ENCODE peak calls at places on chromosomes 11 and 22, in ten cellular contexts. F, D, V, X, B, L, N, O, U and A are unnamed samples. For H3K9me3, the result is how much of the 10 kb centered on the place peaks cover.

GRCh38 chr22:29172216-29172615 is 33.5 kb upstream of the EMID1 start:
- DNase-seq in U (no peak), N (peak), V (no peak), X (no peak), B (no peak), O (no peak), L (no peak), D (no peak), F (no peak), A (no peak)

GRCh38 chr11:45079943-45080719 is 66.3 kb upstream of the PRDM11 start:
- DNase-seq in U (peak), X (no peak), D (peak), V (no peak), B (no peak), L (no peak), O (no peak), N (peak), F (no peak), A (no peak)

GRCh38 chr11:10322401-10322800 is 17.5 kb downstream of the ADM start:
- DNase-seq in O (no peak), F (no peak), N (no peak), V (no peak), L (no peak), B (no peak), D (no peak), U (no peak), X (no peak), A (no peak)

GRCh38 chr22:21860640-21861039 is 6.8 kb downstream of the MAPK1 start:
- DNase-seq in O (no peak), D (no peak), V (no peak), B (no peak), F (no peak), N (no peak), U (no peak), X (no peak), L (no peak), A (no peak)

GRCh38 chr11:8289426-8290047 is 25.9 kb upstream of the LMO1 start:
- DNase-seq in X (no peak), B (no peak), D (no peak), F (no peak), L (peak), U (no peak), O (no peak), N (no peak), V (no peak), A (no peak)

GRCh38 chr11:76252625-76253024 is 46.3 kb upstream of the WNT11 start:
- DNase-seq in V (no peak), B (no peak), F (no peak), L (no peak), O (no peak), U (no peak), D (no peak), X (no peak), N (peak), A (no peak)

GRCh38 chr11:103659138-103659734 is 377.2 kb upstream of the DDI1 start:
- DNase-seq in U (no peak), B (no peak), X (no peak), V (peak), N (no peak), D (no peak), L (no peak), O (no peak), F (no peak), A (no peak)

GRCh38 chr11:75200531-75200930 is 40.0 kb upstream of the TPBGL start:
- DNase-seq in F (no peak), B (no peak), D (no peak), U (no peak), V (no peak), L (peak), N (no peak), X (no peak), O (no peak), A (no peak)

GRCh38 chr11:35529971-35530495 is 4.6 kb upstream of the PAMR1 start:
- DNase-seq in L (no peak), V (no peak), X (no peak), U (no peak), O (no peak), N (no peak), F (peak), B (no peak), D (no peak), A (no peak)

GRCh38 chr11:102850973-102851745 is 7.8 kb upstream of the MMP3 start:
- DNase-seq in X (no peak), V (peak), F (no peak), L (no peak), N (no peak), D (no peak), O (no peak), B (no peak), U (no peak), A (no peak)

GRCh38 chr22:22704156-22704946 is 59.9 kb downstream of the GGTLC2 start:
- DNase-seq in B (no peak), N (no peak), V (no peak), U (no peak), L (peak), F (no peak), X (no peak), D (no peak), O (no peak), A (no peak)

GRCh38 chr22:29256606-29257325 is 11.0 kb downstream of the RHBDD3 start:
- DNase-seq in F (no peak), L (no peak), X (no peak), B (no peak), D (no peak), V (no peak), O (no peak), U (no peak), N (no peak), A (no peak)

GRCh38 chr11:62142921-62143320 is 19.1 kb downstream of the INCENP start:
- DNase-seq in U (no peak), V (no peak), O (no peak), D (no peak), B (peak), L (no peak), F (no peak), N (no peak), X (no peak), A (no peak)

GRCh38 chr22:37274380-37274862 is 7.9 kb upstream of the CYTH4 start:
- DNase-seq in U (no peak), X (peak), O (no peak), F (no peak), D (no peak), V (no peak), L (peak), B (no peak), N (peak), A (no peak)

GRCh38 chr11:63985812-63986155 is 454 bp upstream of the OTUB1 start:
- DNase-seq in L (no peak), V (no peak), U (peak), D (peak), X (no peak), O (no peak), N (peak), F (no peak), B (no peak), A (peak)

GRCh38 chr22:36893262-36893661 is 20.2 kb upstream of the CSF2RB start:
- DNase-seq in B (no peak), N (no peak), L (no peak), X (no peak), U (peak), O (no peak), D (no peak), V (no peak), F (no peak), A (no peak)

GRCh38 chr22:19216579-19216978 is 38.0 kb upstream of the SLC25A1 start:
- DNase-seq in B (no peak), U (no peak), O (no peak), V (no peak), N (no peak), D (no peak), F (no peak), X (no peak), L (no peak), A (no peak)

GRCh38 chr11:73833067-73833466 is 43.6 kb downstream of the COA4 start:
- DNase-seq in U (no peak), B (no peak), V (no peak), F (no peak), L (no peak), X (no peak), D (no peak), O (no peak), N (no peak), A (no peak)

GRCh38 chr11:132848336-132848735 is 684.0 kb downstream of the OPCML start:
- DNase-seq in X (no peak), D (no peak), O (no peak), N (no peak), V (no peak), L (no peak), F (no peak), B (no peak), U (no peak), A (no peak)

GRCh38 chr11:8071616-8072581 is 9.1 kb upstream of the TUB start:
- DNase-seq in U (no peak), X (no peak), V (no peak), D (no peak), N (no peak), F (no peak), B (no peak), O (no peak), L (peak), A (no peak)

GRCh38 chr22:49195636-49196035 is 632.0 kb downstream of the BRD1 start:
- DNase-seq in B (no peak), L (no peak), F (no peak), N (peak), O (no peak), V (no peak), U (no peak), D (no peak), X (no peak), A (no peak)
- H3K9me3 ChIP-seq in B (under half), L (under half), F (under half), N (under half), O (under half), V (under half), U (under half), D (under half), X (under half), A (under half)

DNA sequence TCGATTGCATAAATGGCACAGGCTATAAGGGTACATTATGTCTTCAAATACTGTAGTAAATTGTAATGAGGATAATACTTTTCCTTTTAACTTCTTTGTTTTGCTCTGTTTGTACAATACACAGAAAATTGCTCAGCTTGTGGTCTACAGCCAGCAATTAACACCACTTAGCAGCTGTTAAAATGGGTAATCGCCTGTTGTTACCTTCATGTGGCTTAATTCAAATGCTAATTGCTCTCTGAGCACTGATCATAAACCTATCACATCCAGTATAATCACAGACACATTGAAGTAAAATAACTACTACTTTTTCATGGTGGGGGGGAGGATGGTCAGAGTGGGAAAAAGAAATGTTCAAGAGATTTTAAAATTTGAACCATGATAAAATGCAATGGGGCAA is 1164.1 kb upstream of the CNTN5 start:
- DNase-seq in U (no peak), O (no peak), D (no peak), B (no peak), N (no peak), F (no peak), X (no peak), V (no peak), L (no peak), A (no peak)
- H3K9me3 ChIP-seq in U (under half), O (under half), D (under half), B (under half), N (under half), F (under half), X (under half), V (under half), L (under half), A (under half)

GRCh38 chr22:47396515-47396914 is 634.1 kb downstream of the TBC1D22A start:
- DNase-seq in O (no peak), N (peak), L (no peak), B (no peak), X (no peak), V (no peak), U (no peak), F (no peak), D (no peak), A (no peak)

GRCh38 chr22:47396105-47396504 is 633.7 kb downstream of the TBC1D22A start:
- DNase-seq in B (no peak), U (no peak), D (no peak), F (no peak), O (no peak), V (no peak), L (no peak), X (no peak), N (peak), A (no peak)

GRCh38 chr22:47398921-47399790 is 636.7 kb downstream of the TBC1D22A start:
- DNase-seq in V (no peak), N (peak), X (no peak), D (no peak), O (no peak), U (no peak), B (no peak), L (no peak), F (no peak), A (no peak)

GRCh38 chr22:47398491-47398890 is 636.0 kb downstream of the TBC1D22A start:
- DNase-seq in U (no peak), D (no peak), L (no peak), F (no peak), O (no peak), N (no peak), V (no peak), X (no peak), B (no peak), A (no peak)

GRCh38 chr22:47397673-47398072 is 635.2 kb downstream of the TBC1D22A start:
- DNase-seq in L (no peak), O (no peak), V (no peak), U (no peak), F (no peak), N (no peak), D (no peak), X (no peak), B (no peak), A (no peak)
- H3K9me3 ChIP-seq in L (under half), O (under half), V (under half), U (under half), F (under half), N (under half), D (under half), X (under half), B (under half), A (under half)

DNA sequence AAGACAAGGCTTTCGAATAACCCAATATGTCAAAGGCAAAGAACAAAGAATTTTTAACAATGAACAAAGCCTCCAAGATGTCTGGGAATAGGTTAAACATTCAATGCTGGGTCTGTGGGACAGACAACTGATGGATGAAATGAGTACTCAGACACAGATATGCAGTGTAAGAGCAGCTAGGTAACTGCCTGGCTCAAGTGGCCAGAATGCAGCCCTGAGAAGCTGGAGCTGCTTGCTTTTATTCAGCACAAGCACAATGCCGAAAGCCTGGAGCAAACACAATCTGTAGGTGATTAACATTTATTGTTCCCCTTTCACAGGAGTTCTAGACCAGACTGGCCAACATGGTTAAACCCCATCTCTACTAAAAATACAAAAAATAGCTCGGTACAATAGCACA is 24.0 kb downstream of the GLYAT start:
- DNase-seq in L (no peak), U (no peak), V (no peak), O (no peak), B (no peak), X (no peak), N (no peak), F (no peak), D (no peak), A (no peak)
- H3K9me3 ChIP-seq in L (under half), U (under half), V (under half), O (under half), B (under half), X (under half), N (under half), F (under half), D (under half), A (under half)

DNA sequence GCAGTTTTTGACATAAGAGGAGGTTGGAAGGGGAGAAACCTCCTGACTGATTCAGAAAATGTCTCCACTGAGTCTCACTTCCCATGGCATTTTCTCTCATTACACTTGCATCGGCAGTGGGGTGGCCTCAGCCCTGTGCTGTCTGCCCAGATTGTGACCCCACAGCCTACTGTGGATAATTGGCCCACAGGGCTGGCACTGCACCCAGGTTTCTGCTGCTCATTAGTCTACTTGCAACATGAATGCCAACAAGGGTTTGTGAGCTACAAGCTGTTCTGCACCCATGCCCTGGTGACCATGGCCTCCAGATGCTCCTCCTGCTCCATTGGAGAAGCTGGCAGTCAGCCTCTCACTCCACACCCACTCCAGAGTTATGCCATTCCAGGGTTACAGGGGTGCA is 296.0 kb downstream of the CTTN start:
- DNase-seq in B (no peak), L (no peak), V (no peak), F (no peak), D (no peak), N (peak), U (no peak), O (no peak), X (no peak), A (no peak)
- H3K9me3 ChIP-seq in B (under half), L (under half), V (under half), F (under half), D (under half), N (under half), U (under half), O (under half), X (under half), A (under half)